ENCODE peak calls at places on chromosome 9, in six cellular contexts. M is cardiac muscle cell; S is transverse colon; B is GM23248; I is iPS DF 6.9; V is effector memory CD4-positive, alpha-beta T cell. Z is an unnamed sample.

GRCh38 chr9:99235874-99236627 is 14.0 kb downstream of the SEC61B start:
- DNase-seq in M (no peak), S (peak; percentile 34), V (no peak), I (no peak), B (no peak), Z (no peak)

GRCh38 chr9:133707065-133707760 is 30.9 kb downstream of the SARDH start:
- DNase-seq in M (peak; percentile 96), B (peak; percentile 55), I (no peak), S (no peak), V (no peak), Z (no peak)

GRCh38 chr9:96453625-96454024 is 3.7 kb downstream of the HABP4 start:
- DNase-seq in M (peak; percentile 64), S (no peak), V (no peak), I (no peak), B (peak; percentile 79), Z (no peak)

GRCh38 chr9:112273826-112274225 is 59.6 kb downstream of the PTBP3 start:
- DNase-seq in M (no peak), I (no peak), B (no peak), V (no peak), S (no peak), Z (no peak)

GRCh38 chr9:34271618-34272017 is 57.5 kb downstream of the KIF24 start:
- DNase-seq in M (no peak), V (no peak), I (no peak), B (no peak), S (no peak), Z (no peak)

GRCh38 chr9:136140966-136141365 is 22.3 kb upstream of the TMEM250 start:
- DNase-seq in V (no peak), S (no peak), B (no peak), I (no peak), M (peak; percentile 70), Z (no peak)

GRCh38 chr9:20312732-20313131 is 309.6 kb downstream of the MLLT3 start:
- DNase-seq in I (no peak), S (no peak), V (no peak), B (peak; percentile 55), M (no peak), Z (no peak)

GRCh38 chr9:32500768-32501167 is 25.2 kb downstream of the RIGI start:
- DNase-seq in I (no peak), B (peak; percentile 48), V (no peak), S (no peak), M (no peak), Z (no peak)

GRCh38 chr9:68981825-68982224 is 32.1 kb downstream of the PRKACG start:
- DNase-seq in V (no peak), I (no peak), S (peak; percentile 28), B (no peak), M (peak; percentile 13), Z (no peak)

GRCh38 chr9:135468866-135469521 is 10.6 kb upstream of the PPP1R26 start:
- DNase-seq in V (no peak), M (peak; percentile 29), S (no peak), B (peak; percentile 72), I (no peak), Z (no peak)

GRCh38 chr9:80552931-80553330 is 981.2 kb downstream of the TLE4 start:
- DNase-seq in I (no peak), M (peak; percentile 61), S (peak; percentile 7), V (no peak), B (peak; percentile 15), Z (no peak)

GRCh38 chr9:31071606-31072286 is 1312.7 kb upstream of the ACO1 start:
- DNase-seq in V (no peak), S (no peak), M (no peak), I (no peak), B (no peak), Z (no peak)

GRCh38 chr9:124812401-124813016 is 35.6 kb downstream of the OLFML2A start:
- DNase-seq in M (peak; percentile 89), I (no peak), B (peak; percentile 97), S (peak; percentile 47), V (no peak), Z (no peak)

GRCh38 chr9:16830806-16831205 is 39.7 kb downstream of the BNC2 start:
- DNase-seq in I (no peak), V (no peak), M (no peak), S (no peak), B (peak; percentile 45), Z (no peak)
- H3K9me3 ChIP-seq in I (no peaks in the 10 kb centered on the region), V (no peaks in the 10 kb centered on the region), M (no peaks in the 10 kb centered on the region), S (no peaks in the 10 kb centered on the region), B (no peaks in the 10 kb centered on the region), Z (no peaks in the 10 kb centered on the region)

GRCh38 chr9:10612649-10613398 is at the start of gene PTPRD:
- DNase-seq in V (no peak), B (peak; percentile 42), M (peak; percentile 32), I (no peak), S (peak; percentile 12), Z (no peak)

GRCh38 chr9:10614201-10614870 is 1.5 kb upstream of the PTPRD start:
- DNase-seq in V (no peak), I (no peak), M (no peak), S (no peak), B (no peak), Z (no peak)

GRCh38 chr9:10613413-10613812 is 611 bp upstream of the PTPRD start:
- DNase-seq in B (no peak), V (no peak), M (no peak), S (no peak), I (no peak), Z (no peak)
- H3K4me3 ChIP-seq in B (peak overlapping the region; percentile 66), V (no peak overlapping the region), M (peak overlapping the region; percentile 69), S (no peak overlapping the region), I (peak overlapping the region; percentile 96), Z (no peak overlapping the region)

GRCh38 chr9:109311731-109312130 is 9.1 kb downstream of the EPB41L4B start:
- DNase-seq in S (no peak), M (no peak), I (no peak), B (no peak), V (no peak), Z (no peak)
- H3K4me1 ChIP-seq in S (peaks cover 27% of the 10 kb centered on the region), M (no peaks in the 10 kb centered on the region), I (peaks cover 17% of the 10 kb centered on the region), B (peaks cover 23% of the 10 kb centered on the region), V (no peaks in the 10 kb centered on the region), Z (no peaks in the 10 kb centered on the region)

GRCh38 chr9:1442105-1442504 is 391.9 kb downstream of the DMRT2 start:
- DNase-seq in V (no peak), I (no peak), M (no peak), B (no peak), S (no peak), Z (no peak)

GRCh38 chr9:1443450-1443849 is 393.3 kb downstream of the DMRT2 start:
- DNase-seq in S (no peak), V (no peak), M (no peak), B (no peak), I (no peak), Z (no peak)

DNA sequence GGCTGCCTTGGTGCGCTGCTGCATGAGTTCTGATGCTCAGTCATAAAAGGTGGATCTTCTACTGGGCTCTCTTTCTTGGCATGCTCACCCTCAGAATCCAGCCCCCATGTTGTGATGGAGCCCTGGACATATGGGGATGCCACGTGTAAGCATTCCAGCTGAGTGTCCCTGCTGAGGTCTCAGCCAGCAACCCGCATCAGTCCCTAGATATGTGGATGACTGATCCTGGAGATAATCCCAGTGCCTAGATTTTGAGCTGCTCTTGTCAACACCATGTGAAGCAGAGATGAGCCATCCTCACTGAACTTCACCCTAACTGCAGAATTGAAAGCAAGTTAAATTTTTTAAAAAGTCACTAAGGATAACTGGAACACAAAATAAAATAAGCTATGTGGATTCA is 390.1 kb downstream of the DMRT2 start:
- DNase-seq in I (no peak), V (no peak), M (no peak), B (no peak), S (no peak), Z (no peak)
- H3K9me3 ChIP-seq in I (no peaks in the 10 kb centered on the region), V (no peaks in the 10 kb centered on the region), M (no peaks in the 10 kb centered on the region), B (no peaks in the 10 kb centered on the region), S (no peaks in the 10 kb centered on the region), Z (no peaks in the 10 kb centered on the region)

GRCh38 chr9:120579139-120579749 is 723 bp downstream of the CDK5RAP2 start:
- DNase-seq in S (no peak), B (peak; percentile 49), V (no peak), M (no peak), I (no peak), Z (no peak)

GRCh38 chr9:120579750-120580590 is at the start of gene CDK5RAP2:
- DNase-seq in B (peak; percentile 99), V (peak; percentile 83), S (peak; percentile 95), I (peak; percentile 89), M (peak; percentile 99), Z (peak; percentile 91)

GRCh38 chr9:120580591-120580896 is 577 bp upstream of the CDK5RAP2 start:
- DNase-seq in M (no peak), I (no peak), B (no peak), S (no peak), V (no peak), Z (no peak)

GRCh38 chr9:120587357-120587756 is 7.4 kb upstream of the CDK5RAP2 start:
- DNase-seq in V (no peak), M (no peak), S (no peak), I (no peak), B (no peak), Z (no peak)

GRCh38 chr9:120583958-120584369 is 4.0 kb upstream of the CDK5RAP2 start:
- DNase-seq in S (peak; percentile 40), B (peak; percentile 77), V (peak; percentile 10), I (no peak), M (peak; percentile 92), Z (peak; percentile 59)
- H3K4me3 ChIP-seq in S (no peak overlapping the region), B (no peak overlapping the region), V (no peak overlapping the region), I (no peak overlapping the region), M (no peak overlapping the region), Z (no peak overlapping the region)

GRCh38 chr9:95029251-95029650 is 288.3 kb downstream of the FANCC start:
- DNase-seq in S (no peak), I (no peak), V (no peak), B (no peak), M (no peak), Z (no peak)
- H3K4me1 ChIP-seq in S (peaks cover 30% of the 10 kb centered on the region), I (no peaks in the 10 kb centered on the region), V (no peaks in the 10 kb centered on the region), B (peaks cover 59% of the 10 kb centered on the region), M (peaks cover 42% of the 10 kb centered on the region), Z (no peaks in the 10 kb centered on the region)

GRCh38 chr9:129669141-129669718 is 3.8 kb downstream of the PRRX2 start:
- DNase-seq in S (no peak), V (no peak), M (peak; percentile 7), I (no peak), B (peak; percentile 96), Z (no peak)

GRCh38 chr9:129671065-129671464 is 5.6 kb downstream of the PRRX2 start:
- DNase-seq in V (no peak), M (no peak), B (peak; percentile 33), I (no peak), S (no peak), Z (no peak)

GRCh38 chr9:129671519-129671918 is 6.1 kb downstream of the PRRX2 start:
- DNase-seq in I (no peak), S (no peak), B (peak; percentile 82), V (no peak), M (no peak), Z (no peak)

GRCh38 chr9:129667850-129668249 is 2.4 kb downstream of the PRRX2 start:
- DNase-seq in B (peak; percentile 81), S (peak; percentile 22), I (no peak), M (no peak), V (no peak), Z (no peak)

DNA sequence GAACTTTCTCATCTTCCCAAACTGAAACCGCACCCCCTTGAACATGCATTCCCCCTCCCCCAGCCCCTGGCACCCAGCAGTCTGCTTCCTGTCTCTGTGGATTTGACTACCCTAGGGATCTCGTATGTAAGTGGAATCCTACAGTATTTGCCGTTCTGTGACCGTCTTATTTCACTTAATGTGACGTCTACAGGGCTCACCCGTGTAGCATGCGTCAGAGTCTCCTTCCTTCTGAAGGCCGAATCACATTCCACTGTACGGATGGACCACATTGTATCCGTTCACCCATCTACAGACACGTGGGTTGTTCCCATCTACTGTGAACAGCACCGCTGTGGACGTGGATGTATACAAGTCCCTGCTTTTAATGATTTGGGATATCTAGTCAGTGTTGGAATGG is 4.5 kb downstream of the PRRX2 start:
- DNase-seq in V (no peak), M (no peak), B (peak; percentile 97), I (no peak), S (no peak), Z (no peak)
- H3K9me3 ChIP-seq in V (no peaks in the 10 kb centered on the region), M (no peaks in the 10 kb centered on the region), B (no peaks in the 10 kb centered on the region), I (no peaks in the 10 kb centered on the region), S (no peaks in the 10 kb centered on the region), Z (no peaks in the 10 kb centered on the region)